ENCODE peak calls at places on chromosomes 6 and 20, in four cellular contexts. N, H, A and S are unnamed samples.

GRCh38 chr6:114346451-114346850 is 3.6 kb upstream of the HS3ST5 start:
- DNase-seq in N (no peak), H (peak), A (peak), S (no peak)

GRCh38 chr20:19903168-19903676 is 113.9 kb upstream of the NAA20 start:
- DNase-seq in N (peak), H (peak), A (peak), S (no peak)

GRCh38 chr6:169556758-169557505 is 144.9 kb downstream of the WDR27 start:
- DNase-seq in N (peak), H (no peak), A (no peak), S (no peak)

GRCh38 chr6:25971187-25971811 is 8.7 kb downstream of the TRIM38 start:
- DNase-seq in N (no peak), H (peak), A (peak), S (no peak)

GRCh38 chr6:1310628-1311399 is 1.1 kb upstream of the FOXQ1 start:
- DNase-seq in N (peak), H (no peak), A (peak), S (no peak)

GRCh38 chr6:170439366-170440351 is 113.4 kb downstream of the PSMB1 start:
- DNase-seq in N (no peak), H (no peak), A (no peak), S (no peak)

GRCh38 chr20:54368578-54368977 is 106.8 kb upstream of the DOK5 start:
- DNase-seq in N (no peak), H (peak), A (no peak), S (no peak)

GRCh38 chr20:19254086-19254821 is 41.8 kb downstream of the SLC24A3 start:
- DNase-seq in N (no peak), H (no peak), A (no peak), S (no peak)

GRCh38 chr20:22506827-22507226 is 77.5 kb downstream of the FOXA2 start:
- DNase-seq in N (no peak), H (no peak), A (no peak), S (no peak)

GRCh38 chr6:123715243-123715863 is 78.6 kb upstream of the TRDN start:
- DNase-seq in N (no peak), H (peak), A (peak), S (no peak)

GRCh38 chr20:17523326-17523725 is 7.9 kb downstream of the BFSP1 start:
- DNase-seq in N (no peak), H (no peak), A (no peak), S (no peak)

GRCh38 chr20:44911264-44911921 is 1.5 kb downstream of the PABPC1L start:
- DNase-seq in N (peak), H (peak), A (peak), S (no peak)

GRCh38 chr6:39366875-39367618 is 44.5 kb upstream of the KCNK16 start:
- DNase-seq in N (no peak), H (no peak), A (no peak), S (no peak)

GRCh38 chr6:11333292-11333849 is 100.9 kb upstream of the NEDD9 start:
- DNase-seq in N (no peak), H (no peak), A (no peak), S (no peak)

GRCh38 chr20:47133809-47134456 is 222.6 kb downstream of the ZMYND8 start:
- DNase-seq in N (no peak), H (peak), A (peak), S (no peak)

GRCh38 chr6:99868074-99868702 is 125.8 kb downstream of the MCHR2 start:
- DNase-seq in N (peak), H (peak), A (peak), S (peak)

GRCh38 chr6:41636803-41637178 is 1.5 kb upstream of the MDFI start:
- DNase-seq in N (peak), H (no peak), A (peak), S (no peak)